ENCODE peak calls at places on chromosomes 5 and 9, in ten cellular contexts. A, E, Z, L, I, W, J, K, R and T are unnamed samples.
A peak's percentile ranks its signal among the peaks of the same experiment; 100 is the strongest.

GRCh38 chr9:113521693-113522260 is 58.2 kb downstream of the RGS3 start:
- DNase-seq in A (no peak), E (no peak), Z (no peak), L (no peak), I (peak; percentile 41), W (no peak), J (no peak), K (no peak), R (no peak), T (no peak)

GRCh38 chr5:152532714-152533113 is 127.6 kb upstream of the NMUR2 start:
- DNase-seq in A (peak; percentile 67), E (peak; percentile 18), Z (no peak), L (peak; percentile 9), I (peak; percentile 54), W (no peak), J (no peak), K (no peak), R (peak; percentile 16), T (no peak)

GRCh38 chr5:149672701-149673455 is 57.2 kb upstream of the PPARGC1B start:
- DNase-seq in A (no peak), E (no peak), Z (no peak), L (no peak), I (no peak), W (no peak), J (no peak), K (no peak), R (no peak), T (no peak)

GRCh38 chr9:136409557-136410455 is 608 bp downstream of the ENTR1 start:
- DNase-seq in A (peak; percentile 72), E (no peak), Z (no peak), L (no peak), I (peak; percentile 61), W (no peak), J (no peak), K (peak; percentile 90), R (peak; percentile 34), T (no peak)

GRCh38 chr5:69271376-69271775 is 36.7 kb downstream of the CDK7 start:
- DNase-seq in A (no peak), E (peak; percentile 7), Z (no peak), L (no peak), I (no peak), W (no peak), J (no peak), K (no peak), R (no peak), T (no peak)

GRCh38 chr5:153985498-153985897 is 53.2 kb downstream of the FAM114A2 start:
- DNase-seq in A (no peak), E (no peak), Z (no peak), L (no peak), I (no peak), W (no peak), J (no peak), K (no peak), R (no peak), T (no peak)

GRCh38 chr9:71793386-71794105 is 25.2 kb upstream of the CEMIP2 start:
- DNase-seq in A (no peak), E (no peak), Z (no peak), L (peak; percentile 13), I (no peak), W (no peak), J (no peak), K (no peak), R (peak; percentile 21), T (no peak)

GRCh38 chr5:96931605-96932004 is 4.3 kb upstream of the LNPEP start:
- DNase-seq in A (no peak), E (no peak), Z (no peak), L (no peak), I (peak; percentile 53), W (no peak), J (no peak), K (no peak), R (no peak), T (no peak)

GRCh38 chr5:423626-424258 is 19.2 kb upstream of the EXOC3 start:
- DNase-seq in A (no peak), E (no peak), Z (no peak), L (no peak), I (no peak), W (no peak), J (no peak), K (peak; percentile 69), R (no peak), T (no peak)

GRCh38 chr5:424259-425110 is 18.5 kb upstream of the EXOC3 start:
- DNase-seq in A (no peak), E (no peak), Z (no peak), L (no peak), I (peak; percentile 47), W (no peak), J (no peak), K (peak; percentile 79), R (no peak), T (no peak)

GRCh38 chr5:427415-428087 is 15.4 kb upstream of the EXOC3 start:
- DNase-seq in A (no peak), E (no peak), Z (no peak), L (no peak), I (no peak), W (no peak), J (no peak), K (peak; percentile 78), R (no peak), T (no peak)

GRCh38 chr5:426392-426976 is 16.5 kb upstream of the EXOC3 start:
- DNase-seq in A (no peak), E (no peak), Z (no peak), L (no peak), I (no peak), W (no peak), J (no peak), K (no peak), R (no peak), T (no peak)

DNA sequence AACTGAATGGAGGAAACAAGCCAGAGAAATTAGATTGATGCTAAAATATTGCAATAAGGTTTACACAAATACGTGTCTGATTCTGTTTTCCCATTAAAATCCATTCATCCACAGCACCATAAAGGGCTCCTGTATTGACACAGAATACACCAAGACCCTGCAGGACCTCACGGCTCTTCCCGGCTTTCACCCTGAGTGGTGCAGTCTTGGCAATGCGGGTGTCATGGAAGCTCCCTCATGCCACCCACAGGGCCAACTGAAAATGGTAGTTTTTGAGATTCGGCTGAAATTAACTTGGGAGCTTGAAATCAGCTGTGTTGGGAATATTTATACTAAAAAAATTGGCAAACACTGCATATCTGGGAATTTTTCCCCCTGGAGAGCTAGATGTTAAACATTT is 17.3 kb upstream of the EXOC3 start:
- DNase-seq in A (no peak), E (no peak), Z (no peak), L (no peak), I (peak; percentile 24), W (no peak), J (no peak), K (no peak), R (no peak), T (no peak)
- TF ChIP-seq CTCF in A (no peak), E (no peak), Z (no peak), L (no peak), I (peak; percentile 66), W (no peak), J (no peak), K (no peak), R (no peak), T (no peak)

DNA sequence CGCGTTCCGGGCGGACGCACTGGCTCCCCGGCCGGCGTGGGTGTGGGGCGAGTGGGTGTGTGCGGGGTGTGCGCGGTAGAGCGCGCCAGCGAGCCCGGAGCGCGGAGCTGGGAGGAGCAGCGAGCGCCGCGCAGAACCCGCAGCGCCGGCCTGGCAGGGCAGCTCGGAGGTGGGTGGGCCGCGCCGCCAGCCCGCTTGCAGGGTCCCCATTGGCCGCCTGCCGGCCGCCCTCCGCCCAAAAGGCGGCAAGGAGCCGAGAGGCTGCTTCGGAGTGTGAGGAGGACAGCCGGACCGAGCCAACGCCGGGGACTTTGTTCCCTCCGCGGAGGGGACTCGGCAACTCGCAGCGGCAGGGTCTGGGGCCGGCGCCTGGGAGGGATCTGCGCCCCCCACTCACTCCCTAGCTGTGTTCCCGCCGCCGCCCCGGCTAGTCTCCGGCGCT is at the start of gene DAPK1:
- DNase-seq in A (peak; percentile 19), E (no peak), Z (peak; percentile 60), L (no peak), I (no peak), W (peak; percentile 31), J (peak; percentile 56), K (peak; percentile 90), R (peak; percentile 79), T (no peak)
- TF ChIP-seq CTCF in A (no peak), E (no peak), Z (no peak), L (no peak), I (no peak), W (no peak), J (peak; percentile 36), K (no peak), R (peak; percentile 19), T (no peak)

DNA sequence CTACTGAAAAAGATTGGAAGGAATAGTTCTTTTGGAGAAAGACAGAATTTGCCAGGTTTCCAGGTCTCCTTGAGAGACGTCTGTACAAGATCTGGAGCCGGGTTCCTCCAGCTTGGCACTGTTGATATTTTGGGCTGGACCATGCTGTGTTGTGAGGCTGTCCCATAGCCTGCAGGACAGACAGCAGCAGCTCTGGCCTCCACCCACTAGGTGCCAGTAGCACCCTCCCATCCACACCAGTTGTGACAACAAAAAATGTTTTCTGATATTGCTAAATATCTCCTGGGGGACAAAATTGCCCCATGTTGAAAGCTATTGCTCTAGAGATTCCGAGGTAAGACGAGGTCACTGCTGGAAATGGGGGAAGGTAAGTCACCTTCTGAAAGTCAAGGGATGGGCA is 287.7 kb upstream of the DAP start:
- DNase-seq in A (no peak), E (no peak), Z (no peak), L (no peak), I (peak; percentile 1), W (no peak), J (no peak), K (no peak), R (no peak), T (no peak)
- TF ChIP-seq CTCF in A (no peak), E (no peak), Z (no peak), L (no peak), I (peak; percentile 57), W (no peak), J (no peak), K (no peak), R (no peak), T (no peak)

GRCh38 chr5:79206541-79206940 is 29.4 kb upstream of the JMY start:
- DNase-seq in A (no peak), E (no peak), Z (no peak), L (no peak), I (no peak), W (no peak), J (no peak), K (peak; percentile 15), R (no peak), T (no peak)

GRCh38 chr5:79205965-79206364 is 30.0 kb upstream of the JMY start:
- DNase-seq in A (no peak), E (no peak), Z (no peak), L (no peak), I (peak; percentile 7), W (no peak), J (no peak), K (peak; percentile 25), R (no peak), T (no peak)

GRCh38 chr5:79202076-79202475 is 33.9 kb upstream of the JMY start:
- DNase-seq in A (peak; percentile 88), E (no peak), Z (no peak), L (no peak), I (no peak), W (no peak), J (no peak), K (no peak), R (no peak), T (no peak)

GRCh38 chr5:79201206-79201605 is 34.7 kb upstream of the JMY start:
- DNase-seq in A (no peak), E (no peak), Z (no peak), L (no peak), I (no peak), W (no peak), J (no peak), K (no peak), R (no peak), T (no peak)

DNA sequence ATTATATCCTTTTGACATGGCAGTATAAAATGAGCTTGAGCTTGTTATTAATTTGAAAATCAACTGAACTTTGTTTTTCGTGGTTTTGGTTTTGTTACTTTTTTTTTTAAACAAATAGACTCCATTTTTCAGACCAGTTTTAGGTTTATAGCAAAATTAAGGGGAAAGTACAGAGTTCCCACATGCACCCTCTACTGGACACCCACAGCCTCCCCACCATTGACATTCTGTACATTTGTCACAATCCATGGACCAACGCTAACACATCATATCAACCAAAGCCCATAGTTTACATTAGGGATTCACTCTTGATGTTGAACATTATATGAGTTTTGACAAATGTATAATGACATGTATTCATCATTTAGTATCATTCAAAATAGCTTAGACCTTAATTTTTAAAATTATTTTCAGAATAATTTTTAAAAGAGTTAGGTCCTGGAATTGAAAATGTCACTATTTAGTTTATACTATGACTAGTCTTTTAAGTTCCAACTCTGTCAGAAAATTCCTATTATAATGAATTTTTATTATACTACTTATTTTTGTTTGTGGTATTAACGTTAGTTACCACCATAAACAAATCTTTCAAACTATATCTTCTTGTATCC is 35.3 kb upstream of the JMY start:
- DNase-seq in A (peak; percentile 62), E (no peak), Z (no peak), L (no peak), I (peak; percentile 24), W (no peak), J (no peak), K (no peak), R (peak; percentile 7), T (no peak)
- TF ChIP-seq CTCF in A (peak; percentile 58), E (peak; percentile 37), Z (peak; percentile 19), L (peak; percentile 44), I (peak; percentile 83), W (no peak), J (no peak), K (no peak), R (peak; percentile 9), T (no peak)